ENCODE peak calls at places on chromosomes 1 and 21, in six cellular contexts. D is amniotic stem cell; H is kidney tubule cell; L is GM20000; B is stimulated activated CD8-positive, alpha-beta memory T cell treated with anti-CD3 and anti-CD28 coated beads, Interleukin-4, amount 100 ng/mL, for 4 hours; X is type B pancreatic cell. C is an unnamed sample.

GRCh38 chr1:241387216-241387615 is 30.2 kb upstream of the RGS7 start:
- DNase-seq in H (no peak), X (no peak), B (no peak), L (no peak), D (no peak), C (no peak)

GRCh38 chr1:167950569-167950968 is 13.7 kb upstream of the MPC2 start:
- DNase-seq in L (no peak), H (no peak), D (no peak), X (no peak), B (no peak), C (no peak)

GRCh38 chr21:38798481-38798882 is 7.2 kb upstream of the ETS2 start:
- DNase-seq in L (no peak), B (no peak), D (no peak), H (peak), X (no peak), C (no peak)

GRCh38 chr1:153122831-153123421 is 9.6 kb upstream of the SPRR2F start:
- DNase-seq in B (no peak), H (peak), X (no peak), L (peak), D (no peak), C (no peak)

GRCh38 chr1:72827285-72827684 is 544.9 kb upstream of the NEGR1 start:
- DNase-seq in X (no peak), B (no peak), L (no peak), H (peak), D (no peak), C (no peak)

GRCh38 chr1:35773711-35774110 is 3.9 kb upstream of the CLSPN start:
- DNase-seq in D (no peak), X (no peak), L (no peak), H (no peak), B (no peak), C (no peak)

GRCh38 chr1:20727746-20728316 is 4.7 kb downstream of the SH2D5 start:
- DNase-seq in X (peak), L (peak), B (no peak), D (no peak), H (no peak), C (no peak)

GRCh38 chr1:32256473-32257226 is 5.6 kb downstream of the LCK start:
- DNase-seq in D (no peak), B (no peak), H (no peak), L (no peak), X (no peak), C (no peak)

GRCh38 chr21:35294231-35294898 is 245.3 kb upstream of the RUNX1 start:
- DNase-seq in L (no peak), X (no peak), B (no peak), H (peak), D (no peak), C (no peak)

GRCh38 chr1:11738096-11738495 is 2.2 kb downstream of the AGTRAP start:
- DNase-seq in X (no peak), L (no peak), D (no peak), H (no peak), B (no peak), C (no peak)

GRCh38 chr1:9625761-9626160 is 25.8 kb upstream of the PIK3CD start:
- DNase-seq in X (no peak), B (no peak), D (no peak), L (peak), H (no peak), C (no peak)

GRCh38 chr1:170562644-170563338 is 30.8 kb downstream of the GORAB start:
- DNase-seq in L (peak), X (no peak), B (no peak), D (peak), H (peak), C (no peak)

GRCh38 chr1:24536391-24536840 is 19.5 kb upstream of the NCMAP start:
- DNase-seq in X (no peak), B (peak), H (peak), L (peak), D (no peak), C (no peak)

GRCh38 chr1:53618218-53619087 is 120.5 kb downstream of the GLIS1 start:
- DNase-seq in X (no peak), B (no peak), D (no peak), H (no peak), L (no peak), C (no peak)

GRCh38 chr1:61282387-61282786 is 200.0 kb downstream of the NFIA start:
- DNase-seq in B (no peak), D (no peak), H (peak), L (no peak), X (no peak), C (no peak)

GRCh38 chr1:38512789-38513188 is 346.8 kb downstream of the RRAGC start:
- DNase-seq in B (no peak), D (no peak), X (no peak), L (no peak), H (no peak), C (no peak)

GRCh38 chr1:169090900-169091311 is 15.6 kb upstream of the ATP1B1 start:
- DNase-seq in B (no peak), D (no peak), L (no peak), X (no peak), H (no peak), C (no peak)

GRCh38 chr1:197948926-197949899 is 32.0 kb downstream of the LHX9 start:
- DNase-seq in D (no peak), L (no peak), B (no peak), X (no peak), H (no peak), C (no peak)

GRCh38 chr21:28872218-28872617 is 120.5 kb downstream of the LTN1 start:
- DNase-seq in B (no peak), L (no peak), H (peak), X (no peak), D (no peak), C (no peak)

GRCh38 chr1:68145418-68146126 is 86.8 kb downstream of the WLS start:
- DNase-seq in X (no peak), D (no peak), H (peak), B (no peak), L (no peak), C (no peak)

GRCh38 chr1:170931650-170932049 is 3.7 kb upstream of the MROH9 start:
- DNase-seq in L (no peak), B (no peak), X (no peak), H (no peak), D (no peak), C (no peak)

GRCh38 chr1:32507021-32507420 is 32.2 kb upstream of the ZBTB8A start:
- DNase-seq in L (no peak), H (no peak), X (no peak), B (no peak), D (no peak), C (no peak)

GRCh38 chr21:46551636-46552241 is 53.1 kb downstream of the S100B start:
- DNase-seq in H (no peak), D (no peak), X (peak), L (no peak), B (no peak), C (no peak)

GRCh38 chr1:109643385-109644230 is 12.3 kb upstream of the GSTM4 start:
- DNase-seq in X (peak), D (no peak), H (peak), B (peak), L (peak), C (no peak)

GRCh38 chr1:233094691-233095090 is 144.3 kb downstream of the NTPCR start:
- DNase-seq in B (no peak), X (no peak), H (peak), L (no peak), D (no peak), C (no peak)

GRCh38 chr1:198147216-198147615 is 9.6 kb upstream of the NEK7 start:
- DNase-seq in H (no peak), X (no peak), B (no peak), D (no peak), L (no peak), C (no peak)

GRCh38 chr1:169427081-169427611 is at the start of gene CCDC181:
- DNase-seq in H (peak), L (peak), B (no peak), X (peak), D (no peak), C (no peak)

GRCh38 chr1:6273380-6273891 is 12.5 kb upstream of the GPR153 start:
- DNase-seq in L (no peak), X (no peak), B (no peak), H (peak), D (no peak), C (no peak)

GRCh38 chr1:66730462-66730861 is 21.8 kb upstream of the DYNLT5 start:
- DNase-seq in H (no peak), B (no peak), L (no peak), X (no peak), D (no peak), C (no peak)

GRCh38 chr1:22053018-22053860 is 730 bp downstream of the CDC42 start:
- DNase-seq in H (peak), B (no peak), X (peak), L (peak), D (peak), C (no peak)

GRCh38 chr1:216805233-216805632 is 82.0 kb upstream of the ESRRG start:
- DNase-seq in B (no peak), H (no peak), L (no peak), D (no peak), X (no peak), C (no peak)